ENCODE peak calls at places on chromosomes 1 and 21, in four cellular contexts. One of them, this sample, is unnamed.

GRCh38 chr1:158248771-158249170 is 5.5 kb upstream of the CD1A start:
- DNase-seq in lower leg skin: no peak
- DNase-seq in hepatocyte: no peak
- DNase-seq in endothelial cell: no peak
- DNase-seq in this sample: no peak

GRCh38 chr1:21034725-21035628 is 141.7 kb downstream of the EIF4G3 start:
- DNase-seq in lower leg skin: no peak
- DNase-seq in endothelial cell: no peak
- DNase-seq in hepatocyte: no peak
- DNase-seq in this sample: no peak

GRCh38 chr1:156387899-156388813 is 19.1 kb downstream of the RHBG start:
- DNase-seq in lower leg skin: no peak
- DNase-seq in endothelial cell: peak
- DNase-seq in hepatocyte: peak
- DNase-seq in this sample: peak

GRCh38 chr1:47474278-47475193 is 36.7 kb downstream of the FOXD2 start:
- DNase-seq in hepatocyte: no peak
- DNase-seq in endothelial cell: no peak
- DNase-seq in lower leg skin: peak
- DNase-seq in this sample: no peak

GRCh38 chr1:22452401-22452963 is 831 bp downstream of the ZBTB40 start:
- DNase-seq in hepatocyte: peak
- DNase-seq in endothelial cell: no peak
- DNase-seq in lower leg skin: no peak
- DNase-seq in this sample: no peak

GRCh38 chr1:95716097-95716496 is 482.1 kb downstream of the RWDD3 start:
- DNase-seq in hepatocyte: no peak
- DNase-seq in endothelial cell: no peak
- DNase-seq in lower leg skin: no peak
- DNase-seq in this sample: no peak

GRCh38 chr1:174077755-174078490 is 55.8 kb upstream of the RC3H1 start:
- DNase-seq in hepatocyte: peak
- DNase-seq in endothelial cell: no peak
- DNase-seq in lower leg skin: no peak
- DNase-seq in this sample: no peak

GRCh38 chr1:46725736-46726108 is 6.8 kb upstream of the EFCAB14 start:
- DNase-seq in hepatocyte: peak
- DNase-seq in lower leg skin: no peak
- DNase-seq in endothelial cell: no peak
- DNase-seq in this sample: no peak

GRCh38 chr1:21665711-21666571 is 3.2 kb downstream of the RAP1GAP start:
- DNase-seq in endothelial cell: no peak
- DNase-seq in hepatocyte: no peak
- DNase-seq in lower leg skin: peak
- DNase-seq in this sample: no peak

GRCh38 chr1:63651110-63651776 is 58.0 kb downstream of the PGM1 start:
- DNase-seq in lower leg skin: no peak
- DNase-seq in hepatocyte: no peak
- DNase-seq in endothelial cell: no peak
- DNase-seq in this sample: no peak

GRCh38 chr1:73326663-73327062 is 871.3 kb downstream of the LRRIQ3 start:
- DNase-seq in lower leg skin: no peak
- DNase-seq in endothelial cell: no peak
- DNase-seq in hepatocyte: no peak
- DNase-seq in this sample: no peak

GRCh38 chr1:1421147-1421906 is at the start of gene ANKRD65:
- DNase-seq in lower leg skin: no peak
- DNase-seq in hepatocyte: no peak
- DNase-seq in endothelial cell: no peak
- DNase-seq in this sample: no peak

GRCh38 chr1:6859415-6860343 is 74.4 kb downstream of the CAMTA1 start:
- DNase-seq in endothelial cell: no peak
- DNase-seq in hepatocyte: peak
- DNase-seq in lower leg skin: no peak
- DNase-seq in this sample: no peak

GRCh38 chr1:207806531-207807394 is 54.9 kb downstream of the CD46 start:
- DNase-seq in lower leg skin: no peak
- DNase-seq in hepatocyte: no peak
- DNase-seq in endothelial cell: no peak
- DNase-seq in this sample: no peak

GRCh38 chr1:206606867-206607266 is 5.4 kb downstream of the EIF2D start:
- DNase-seq in hepatocyte: peak
- DNase-seq in endothelial cell: no peak
- DNase-seq in lower leg skin: no peak
- DNase-seq in this sample: no peak

GRCh38 chr1:4170953-4171352 is 270.9 kb upstream of the C1orf174 start:
- DNase-seq in endothelial cell: no peak
- DNase-seq in lower leg skin: peak
- DNase-seq in hepatocyte: no peak
- DNase-seq in this sample: no peak

GRCh38 chr21:31872452-31873274 is at the start of gene HUNK:
- DNase-seq in hepatocyte: peak
- DNase-seq in endothelial cell: peak
- DNase-seq in lower leg skin: peak
- DNase-seq in this sample: peak

GRCh38 chr1:169914534-169914933 is 20.8 kb upstream of the SCYL3 start:
- DNase-seq in endothelial cell: no peak
- DNase-seq in hepatocyte: no peak
- DNase-seq in lower leg skin: no peak
- DNase-seq in this sample: no peak

GRCh38 chr1:191851799-191852595 is 306.3 kb upstream of the RGS18 start:
- DNase-seq in hepatocyte: no peak
- DNase-seq in endothelial cell: no peak
- DNase-seq in lower leg skin: no peak
- DNase-seq in this sample: no peak

GRCh38 chr1:117605164-117605810 is 561 bp upstream of the TENT5C start:
- DNase-seq in lower leg skin: no peak
- DNase-seq in hepatocyte: no peak
- DNase-seq in endothelial cell: no peak
- DNase-seq in this sample: no peak

GRCh38 chr1:85387781-85388180 is 77.2 kb downstream of the DDAH1 start:
- DNase-seq in hepatocyte: no peak
- DNase-seq in lower leg skin: no peak
- DNase-seq in endothelial cell: no peak
- DNase-seq in this sample: no peak

GRCh38 chr1:154448271-154448905 is 43.2 kb downstream of the IL6R start:
- DNase-seq in hepatocyte: no peak
- DNase-seq in endothelial cell: no peak
- DNase-seq in lower leg skin: no peak
- DNase-seq in this sample: no peak

GRCh38 chr1:233904979-233905415 is 521 bp downstream of the SLC35F3 start:
- DNase-seq in hepatocyte: peak
- DNase-seq in endothelial cell: peak
- DNase-seq in lower leg skin: no peak
- DNase-seq in this sample: peak

GRCh38 chr1:32742132-32742947 is 39.8 kb upstream of the SYNC start:
- DNase-seq in endothelial cell: peak
- DNase-seq in lower leg skin: peak
- DNase-seq in hepatocyte: peak
- DNase-seq in this sample: peak

GRCh38 chr21:37198989-37199924 is 67.9 kb downstream of the VPS26C start:
- DNase-seq in hepatocyte: no peak
- DNase-seq in lower leg skin: no peak
- DNase-seq in endothelial cell: no peak
- DNase-seq in this sample: no peak

GRCh38 chr1:240014051-240014450 is 77.6 kb upstream of the FMN2 start:
- DNase-seq in endothelial cell: no peak
- DNase-seq in lower leg skin: no peak
- DNase-seq in hepatocyte: no peak
- DNase-seq in this sample: no peak

GRCh38 chr1:84919461-84919970 is 26.5 kb upstream of the LPAR3 start:
- DNase-seq in lower leg skin: no peak
- DNase-seq in endothelial cell: no peak
- DNase-seq in hepatocyte: no peak
- DNase-seq in this sample: no peak

GRCh38 chr1:25927541-25928265 is 21.5 kb upstream of the STMN1 start:
- DNase-seq in endothelial cell: peak
- DNase-seq in lower leg skin: no peak
- DNase-seq in hepatocyte: no peak
- DNase-seq in this sample: no peak

GRCh38 chr1:245946905-245947304 is 560.2 kb downstream of the SMYD3 start:
- DNase-seq in hepatocyte: no peak
- DNase-seq in endothelial cell: no peak
- DNase-seq in lower leg skin: no peak
- DNase-seq in this sample: no peak

GRCh38 chr1:116373451-116374339 is 651 bp downstream of the ATP1A1 start:
- DNase-seq in lower leg skin: peak
- DNase-seq in endothelial cell: peak
- DNase-seq in hepatocyte: peak
- DNase-seq in this sample: peak

GRCh38 chr1:233714631-233715217 is 100.8 kb downstream of the KCNK1 start:
- DNase-seq in lower leg skin: no peak
- DNase-seq in hepatocyte: no peak
- DNase-seq in endothelial cell: no peak
- DNase-seq in this sample: no peak

GRCh38 chr1:205777994-205778393 is 2.7 kb upstream of the RAB29 start:
- DNase-seq in lower leg skin: no peak
- DNase-seq in endothelial cell: no peak
- DNase-seq in hepatocyte: no peak
- DNase-seq in this sample: no peak

DNA sequence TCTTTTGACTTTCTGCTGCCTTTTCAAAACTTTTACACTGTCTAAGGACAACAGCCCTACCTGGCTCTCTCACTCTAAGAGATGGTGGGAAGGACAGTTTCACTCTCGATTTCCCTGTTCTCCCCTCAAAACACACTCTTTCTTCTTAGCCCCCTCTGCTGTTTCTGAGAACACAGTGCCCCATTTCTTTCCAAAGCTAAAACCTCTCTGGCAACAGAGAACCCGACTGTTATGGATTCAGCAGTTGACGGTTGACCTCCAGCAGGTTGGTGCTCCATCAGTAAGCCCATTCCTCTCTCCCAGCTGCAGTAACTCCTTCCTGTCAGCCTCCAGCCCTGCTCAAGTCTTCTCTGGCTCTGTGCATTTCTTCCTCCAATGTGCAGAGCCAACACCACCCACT is 88.2 kb upstream of the ABCD3 start:
- DNase-seq in endothelial cell: no peak
- DNase-seq in hepatocyte: peak
- DNase-seq in lower leg skin: no peak
- DNase-seq in this sample: no peak
- TF ChIP-seq CTCF in endothelial cell: peak
- TF ChIP-seq CTCF in hepatocyte: peak
- TF ChIP-seq CTCF in lower leg skin: no peak
- TF ChIP-seq CTCF in this sample: peak

GRCh38 chr1:78275906-78276690 is 214.7 kb upstream of the PTGFR start:
- DNase-seq in endothelial cell: no peak
- DNase-seq in lower leg skin: no peak
- DNase-seq in hepatocyte: no peak
- DNase-seq in this sample: no peak
- TF ChIP-seq CTCF in endothelial cell: no peak
- TF ChIP-seq CTCF in lower leg skin: no peak
- TF ChIP-seq CTCF in hepatocyte: no peak
- TF ChIP-seq CTCF in this sample: no peak

GRCh38 chr1:61851235-61851634 is 109.0 kb downstream of the PATJ start:
- DNase-seq in lower leg skin: no peak
- DNase-seq in hepatocyte: no peak
- DNase-seq in endothelial cell: no peak
- DNase-seq in this sample: no peak

GRCh38 chr1:61851849-61852692 is 109.8 kb downstream of the PATJ start:
- DNase-seq in hepatocyte: peak
- DNase-seq in lower leg skin: no peak
- DNase-seq in endothelial cell: peak
- DNase-seq in this sample: no peak

GRCh38 chr1:61852693-61853060 is 110.4 kb downstream of the PATJ start:
- DNase-seq in lower leg skin: no peak
- DNase-seq in hepatocyte: no peak
- DNase-seq in endothelial cell: no peak
- DNase-seq in this sample: no peak

GRCh38 chr1:61853545-61853944 is 111.3 kb downstream of the PATJ start:
- DNase-seq in lower leg skin: no peak
- DNase-seq in hepatocyte: peak
- DNase-seq in endothelial cell: no peak
- DNase-seq in this sample: no peak
- TF ChIP-seq CTCF in lower leg skin: no peak
- TF ChIP-seq CTCF in hepatocyte: peak
- TF ChIP-seq CTCF in endothelial cell: no peak
- TF ChIP-seq CTCF in this sample: no peak

GRCh38 chr1:66374561-66375111 is 159.3 kb upstream of the SGIP1 start:
- DNase-seq in endothelial cell: no peak
- DNase-seq in lower leg skin: no peak
- DNase-seq in hepatocyte: no peak
- DNase-seq in this sample: no peak

GRCh38 chr1:66375125-66375524 is 158.8 kb upstream of the SGIP1 start:
- DNase-seq in endothelial cell: no peak
- DNase-seq in lower leg skin: no peak
- DNase-seq in hepatocyte: no peak
- DNase-seq in this sample: no peak

GRCh38 chr1:66372522-66373071 is 161.4 kb upstream of the SGIP1 start:
- DNase-seq in hepatocyte: no peak
- DNase-seq in lower leg skin: no peak
- DNase-seq in endothelial cell: no peak
- DNase-seq in this sample: no peak

GRCh38 chr1:66373072-66373685 is 160.8 kb upstream of the SGIP1 start:
- DNase-seq in hepatocyte: no peak
- DNase-seq in lower leg skin: no peak
- DNase-seq in endothelial cell: no peak
- DNase-seq in this sample: no peak

DNA sequence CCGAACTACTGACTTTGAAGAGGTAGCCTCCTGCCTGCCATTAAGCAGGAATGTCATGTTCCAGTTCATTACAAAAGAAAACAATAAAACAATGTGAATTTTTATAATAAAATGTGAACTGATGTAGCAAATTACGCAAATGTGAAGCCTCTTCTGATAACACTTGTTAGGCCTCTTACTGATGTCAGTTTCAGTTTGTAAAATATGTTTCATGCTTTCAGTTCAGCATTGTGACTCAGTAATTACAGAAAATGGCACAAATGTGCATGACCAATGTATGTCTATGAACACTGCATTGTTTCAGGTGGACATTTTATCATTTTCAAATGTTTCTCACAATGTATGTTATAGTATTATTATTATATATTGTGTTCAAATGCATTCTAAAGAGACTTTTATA is 159.8 kb upstream of the SGIP1 start:
- DNase-seq in endothelial cell: no peak
- DNase-seq in lower leg skin: no peak
- DNase-seq in hepatocyte: no peak
- DNase-seq in this sample: no peak
- TF ChIP-seq CTCF in endothelial cell: no peak
- TF ChIP-seq CTCF in lower leg skin: no peak
- TF ChIP-seq CTCF in hepatocyte: no peak
- TF ChIP-seq CTCF in this sample: no peak

This sample was measured in progenitor cell of endocrine pancreas.